ENCODE peak calls at places on chromosome 17, in five cellular contexts. N, S, A, O and H are unnamed samples.

GRCh38 chr17:65533855-65534457 is 27.5 kb downstream of the AXIN2 start:
- DNase-seq in N (peak; percentile 35), S (no peak), A (no peak), O (no peak), H (no peak)

GRCh38 chr17:14206891-14207290 is 29.8 kb downstream of the CDRT15 start:
- DNase-seq in N (no peak), S (no peak), A (no peak), O (no peak), H (no peak)

GRCh38 chr17:43574348-43574747 is 28.2 kb upstream of the ETV4 start:
- DNase-seq in N (no peak), S (no peak), A (no peak), O (no peak), H (no peak)

GRCh38 chr17:40373324-40373723 is 8.8 kb upstream of the GJD3 start:
- DNase-seq in N (no peak), S (no peak), A (no peak), O (no peak), H (peak; percentile 45)

GRCh38 chr17:4691686-4692085 is 12.3 kb downstream of the PELP1 start:
- DNase-seq in N (no peak), S (no peak), A (no peak), O (no peak), H (no peak)

GRCh38 chr17:81428121-81428515 is 32.9 kb downstream of the BAHCC1 start:
- DNase-seq in N (no peak), S (no peak), A (no peak), O (no peak), H (peak; percentile 42)

GRCh38 chr17:41013606-41014005 is 4.7 kb upstream of the KRTAP3-1 start:
- DNase-seq in N (no peak), S (no peak), A (no peak), O (no peak), H (no peak)

GRCh38 chr17:59328534-59329095 is 2.8 kb upstream of the YPEL2 start:
- DNase-seq in N (no peak), S (no peak), A (no peak), O (no peak), H (no peak)

GRCh38 chr17:37160940-37161339 is 212.2 kb downstream of the AATF start:
- DNase-seq in N (no peak), S (no peak), A (no peak), O (no peak), H (peak; percentile 7)

GRCh38 chr17:66602659-66603363 is 232.1 kb upstream of the CACNG5 start:
- DNase-seq in N (no peak), S (no peak), A (no peak), O (no peak), H (peak; percentile 56)

GRCh38 chr17:31156326-31156725 is 61.5 kb downstream of the NF1 start:
- DNase-seq in N (no peak), S (no peak), A (no peak), O (no peak), H (peak; percentile 53)

GRCh38 chr17:67376509-67376891 is 581 bp upstream of the PITPNC1 start:
- DNase-seq in N (no peak), S (peak; percentile 26), A (peak; percentile 24), O (no peak), H (peak; percentile 62)

GRCh38 chr17:43588121-43588520 is 42.0 kb upstream of the ETV4 start:
- DNase-seq in N (no peak), S (no peak), A (no peak), O (no peak), H (no peak)

GRCh38 chr17:16935786-16936185 is 36.1 kb downstream of the TNFRSF13B start:
- DNase-seq in N (peak; percentile 47), S (no peak), A (no peak), O (no peak), H (no peak)

GRCh38 chr17:64984776-64985521 is 65.7 kb upstream of the LRRC37A3 start:
- DNase-seq in N (no peak), S (no peak), A (peak; percentile 65), O (no peak), H (no peak)

GRCh38 chr17:60229189-60229802 is 79.5 kb downstream of the CA4 start:
- DNase-seq in N (no peak), S (no peak), A (no peak), O (peak; percentile 48), H (peak; percentile 9)

GRCh38 chr17:77428020-77428781 is 287.4 kb downstream of the SEC14L1 start:
- DNase-seq in N (no peak), S (no peak), A (no peak), O (no peak), H (no peak)

GRCh38 chr17:73121513-73121912 is 29.0 kb upstream of the SLC39A11 start:
- DNase-seq in N (no peak), S (no peak), A (no peak), O (no peak), H (no peak)
- H3K4me3 ChIP-seq in N (no peak overlapping the region), S (no peak overlapping the region), A (no peak overlapping the region), O (no peak overlapping the region), H (no peak overlapping the region)

GRCh38 chr17:3049705-3050295 is 13.6 kb downstream of the OR1D5 start:
- DNase-seq in N (peak; percentile 61), S (no peak), A (no peak), O (no peak), H (no peak)
- H3K4me3 ChIP-seq in N (peak overlapping the region; percentile 64), S (peak overlapping the region; percentile 62), A (no peak overlapping the region), O (peak overlapping the region; percentile 71), H (no peak overlapping the region)

GRCh38 chr17:38702166-38702899 is 2.7 kb upstream of the MLLT6 start:
- DNase-seq in N (peak; percentile 95), S (peak; percentile 78), A (peak; percentile 85), O (peak; percentile 73), H (peak; percentile 83)

GRCh38 chr17:38704645-38705522 is at the start of gene MLLT6:
- DNase-seq in N (peak; percentile 89), S (peak; percentile 72), A (peak; percentile 72), O (no peak), H (peak; percentile 72)

GRCh38 chr17:38703742-38704644 is 1.1 kb upstream of the MLLT6 start:
- DNase-seq in N (peak; percentile 92), S (peak; percentile 70), A (peak; percentile 91), O (peak; percentile 81), H (no peak)

GRCh38 chr17:38701504-38702165 is 3.4 kb upstream of the MLLT6 start:
- DNase-seq in N (peak; percentile 84), S (no peak), A (no peak), O (no peak), H (peak; percentile 32)

GRCh38 chr17:38702900-38703741 is 2.0 kb upstream of the MLLT6 start:
- DNase-seq in N (no peak), S (no peak), A (peak; percentile 15), O (no peak), H (no peak)
- H3K4me3 ChIP-seq in N (peak overlapping the region; percentile 85), S (peak overlapping the region; percentile 66), A (peak overlapping the region; percentile 86), O (peak overlapping the region; percentile 68), H (peak overlapping the region; percentile 81)

GRCh38 chr17:78736526-78737079 is 45.5 kb downstream of the CYTH1 start:
- DNase-seq in N (peak; percentile 87), S (peak; percentile 60), A (peak; percentile 96), O (peak; percentile 90), H (no peak)

GRCh38 chr17:78734841-78735641 is 47.0 kb downstream of the CYTH1 start:
- DNase-seq in N (no peak), S (no peak), A (no peak), O (no peak), H (no peak)

GRCh38 chr17:78737332-78737731 is 44.7 kb downstream of the CYTH1 start:
- DNase-seq in N (no peak), S (no peak), A (no peak), O (no peak), H (peak; percentile 68)

GRCh38 chr17:78738245-78738644 is 43.8 kb downstream of the CYTH1 start:
- DNase-seq in N (no peak), S (no peak), A (no peak), O (no peak), H (no peak)

DNA sequence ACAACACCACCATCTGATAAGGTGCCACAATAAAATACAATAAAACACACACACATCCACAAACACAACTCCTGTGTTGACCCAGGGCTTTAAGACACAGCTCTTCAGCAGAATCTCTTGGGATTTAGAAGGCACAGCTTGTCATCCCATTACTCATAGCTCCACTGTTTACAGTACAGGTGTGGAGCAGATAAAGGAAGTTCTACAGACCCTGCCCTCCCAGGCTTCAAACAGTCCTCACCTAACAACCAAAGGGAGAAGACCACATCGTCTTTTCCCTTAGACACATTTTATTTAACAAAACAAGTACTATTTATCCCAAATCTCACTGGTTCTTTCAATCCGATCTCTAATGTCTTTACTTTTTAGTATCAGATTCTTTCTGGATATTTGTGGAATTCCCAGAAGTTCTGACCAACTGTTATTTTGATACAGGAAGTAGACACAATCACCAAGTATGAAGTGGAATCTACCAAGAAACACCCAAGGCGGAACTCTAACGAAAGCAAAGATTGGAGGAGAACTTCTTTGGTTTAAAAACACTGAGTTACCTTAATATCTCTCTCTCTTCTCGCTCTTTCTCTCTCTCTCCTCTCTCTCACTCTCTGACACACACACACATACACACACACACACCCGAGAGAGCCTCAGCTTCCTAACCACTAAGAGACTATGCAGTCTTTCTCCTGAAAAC is 46.1 kb downstream of the CYTH1 start:
- DNase-seq in N (no peak), S (no peak), A (peak; percentile 64), O (no peak), H (no peak)
- H3K4me3 ChIP-seq in N (peak overlapping the region; percentile 57), S (peak overlapping the region; percentile 57), A (peak overlapping the region; percentile 33), O (peak overlapping the region; percentile 67), H (no peak overlapping the region)

GRCh38 chr17:27546624-27547300 is 84.2 kb upstream of the LGALS9 start:
- DNase-seq in N (no peak), S (no peak), A (no peak), O (no peak), H (peak; percentile 54)
- H3K4me3 ChIP-seq in N (no peak overlapping the region), S (no peak overlapping the region), A (no peak overlapping the region), O (no peak overlapping the region), H (no peak overlapping the region)

GRCh38 chr17:21198411-21198810 is 15.6 kb downstream of the TMEM11 start:
- DNase-seq in N (no peak), S (no peak), A (no peak), O (no peak), H (no peak)

GRCh38 chr17:21201302-21201602 is 12.7 kb downstream of the TMEM11 start:
- DNase-seq in N (no peak), S (no peak), A (peak; percentile 25), O (no peak), H (no peak)

GRCh38 chr17:21199311-21199710 is 14.7 kb downstream of the TMEM11 start:
- DNase-seq in N (no peak), S (no peak), A (no peak), O (no peak), H (peak; percentile 19)

GRCh38 chr17:21200590-21201301 is 13.2 kb downstream of the TMEM11 start:
- DNase-seq in N (no peak), S (no peak), A (peak; percentile 82), O (no peak), H (no peak)

DNA sequence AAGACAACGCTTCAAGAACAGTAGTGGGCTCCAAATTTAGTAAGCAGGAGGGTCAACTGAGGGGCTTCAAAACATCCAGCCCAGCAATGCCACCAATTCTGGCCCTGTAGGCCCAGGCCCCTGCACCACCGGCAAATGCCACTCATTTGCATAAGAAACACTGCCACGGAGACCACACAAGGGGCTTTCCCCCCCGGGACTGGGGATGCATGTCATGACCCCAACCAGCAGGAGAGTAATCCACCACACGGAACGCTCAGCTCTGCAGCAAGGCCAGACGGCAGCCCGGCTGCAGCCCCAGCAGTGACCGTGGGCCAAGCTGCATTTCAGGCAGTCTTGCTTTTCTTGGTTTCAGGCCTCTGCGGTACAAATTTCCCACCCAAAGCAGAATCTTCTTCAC is 14.1 kb downstream of the TMEM11 start:
- DNase-seq in N (no peak), S (no peak), A (no peak), O (no peak), H (no peak)
- H3K4me3 ChIP-seq in N (no peak overlapping the region), S (no peak overlapping the region), A (no peak overlapping the region), O (no peak overlapping the region), H (no peak overlapping the region)

GRCh38 chr17:71287246-71287828 is 833.5 kb upstream of the SOX9 start:
- DNase-seq in N (no peak), S (no peak), A (no peak), O (no peak), H (peak; percentile 14)
- H3K4me3 ChIP-seq in N (peak overlapping the region; percentile 19), S (peak overlapping the region; percentile 12), A (no peak overlapping the region), O (no peak overlapping the region), H (peak overlapping the region; percentile 5)